ENCODE peak calls at places on chromosome 3, in eight cellular contexts. F is heart left ventricle, V is vagina, L is HL-60, Q is tibial artery, C is GM23338, W is PC-3, O is MM.1S. N is an unnamed sample.

GRCh38 chr3:153970735-153971347 is 150.3 kb upstream of the ARHGEF26 start:
- DNase-seq in L (no peak), W (peak; percentile 62), V (no peak), Q (no peak), C (peak; percentile 27), O (peak; percentile 46), F (no peak), N (no peak)

GRCh38 chr3:143859465-143860203 is 11.4 kb upstream of the SLC9A9 start:
- DNase-seq in O (no peak), L (no peak), F (no peak), Q (no peak), C (no peak), V (no peak), W (no peak), N (no peak)

GRCh38 chr3:149908558-149908957 is 62.1 kb downstream of the PFN2 start:
- DNase-seq in V (no peak), C (no peak), Q (no peak), F (no peak), O (no peak), W (no peak), L (no peak), N (no peak)

GRCh38 chr3:31220431-31220830 is 312.3 kb upstream of the STT3B start:
- DNase-seq in W (no peak), L (no peak), O (no peak), V (no peak), Q (no peak), C (no peak), F (no peak), N (no peak)

GRCh38 chr3:196501316-196502064 is 2.1 kb downstream of the RNF168 start:
- DNase-seq in F (no peak), L (no peak), Q (no peak), C (peak; percentile 41), V (no peak), W (peak; percentile 62), O (peak; percentile 55), N (no peak)

GRCh38 chr3:63975705-63976104 is 47.6 kb downstream of the PSMD6 start:
- DNase-seq in O (no peak), V (no peak), F (peak; percentile 52), W (no peak), Q (peak; percentile 72), C (no peak), L (no peak), N (no peak)

GRCh38 chr3:32502089-32502943 is at the start of gene CMTM6:
- DNase-seq in L (peak; percentile 61), Q (peak; percentile 77), W (peak; percentile 80), C (peak; percentile 91), V (no peak), O (peak; percentile 70), F (peak; percentile 87), N (no peak)

GRCh38 chr3:149512073-149512782 is 37.7 kb downstream of the TM4SF4 start:
- DNase-seq in Q (peak; percentile 70), V (no peak), C (peak; percentile 88), L (no peak), F (peak; percentile 59), W (peak; percentile 84), O (peak; percentile 65), N (no peak)

GRCh38 chr3:21216598-21216997 is 534.4 kb downstream of the ZNF385D start:
- DNase-seq in C (peak; percentile 70), F (no peak), Q (no peak), W (peak; percentile 43), V (no peak), L (no peak), O (no peak), N (no peak)

DNA sequence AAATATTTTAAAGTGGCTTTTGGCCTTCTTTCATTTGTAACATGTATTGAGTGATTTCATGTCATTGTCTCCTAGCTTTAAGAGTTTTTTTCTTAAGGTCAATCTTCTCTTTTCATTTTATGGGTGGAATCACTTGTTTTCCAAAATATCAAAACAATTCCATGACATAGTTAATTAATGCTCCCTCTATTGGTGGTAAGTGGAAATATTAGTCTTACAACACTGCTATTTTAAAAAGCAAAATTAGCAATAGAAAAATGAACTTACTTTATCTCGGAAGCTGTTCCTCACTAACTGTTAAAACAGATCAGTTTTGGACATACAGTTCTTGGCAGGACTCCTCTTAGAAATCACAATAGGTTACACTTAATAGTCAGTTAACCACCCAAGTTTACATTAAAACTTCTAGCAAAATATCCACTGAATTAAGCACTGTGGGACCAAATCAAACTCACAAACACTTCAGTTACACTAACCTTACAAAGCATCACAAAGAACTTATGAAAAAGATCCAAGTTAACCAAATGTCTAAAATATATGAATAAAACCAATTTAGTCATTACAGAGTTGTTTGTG is 42.4 kb downstream of the TIGIT start:
- DNase-seq in Q (no peak), W (no peak), O (peak; percentile 23), V (no peak), C (no peak), L (no peak), F (no peak), N (no peak)
- TF ChIP-seq CTCF in Q (no peak), W (peak; percentile 69), O (peak; percentile 58), V (no peak), C (peak; percentile 70), L (peak; percentile 33), F (peak; percentile 27), N (peak; percentile 33)

GRCh38 chr3:54822206-54822605 is 105.7 kb downstream of the LRTM1 start:
- DNase-seq in F (peak; percentile 24), C (no peak), W (peak; percentile 18), L (no peak), O (no peak), V (no peak), Q (no peak), N (peak; percentile 47)
- TF ChIP-seq CTCF in F (no peak), C (no peak), W (no peak), L (no peak), O (no peak), V (no peak), Q (no peak), N (no peak)

GRCh38 chr3:42438193-42438592 is 27.8 kb upstream of the LYZL4 start:
- DNase-seq in L (no peak), F (no peak), O (no peak), Q (no peak), V (no peak), W (no peak), C (no peak), N (no peak)
- TF ChIP-seq CTCF in L (no peak), F (no peak), O (no peak), Q (no peak), V (no peak), W (no peak), C (no peak), N (no peak)

DNA sequence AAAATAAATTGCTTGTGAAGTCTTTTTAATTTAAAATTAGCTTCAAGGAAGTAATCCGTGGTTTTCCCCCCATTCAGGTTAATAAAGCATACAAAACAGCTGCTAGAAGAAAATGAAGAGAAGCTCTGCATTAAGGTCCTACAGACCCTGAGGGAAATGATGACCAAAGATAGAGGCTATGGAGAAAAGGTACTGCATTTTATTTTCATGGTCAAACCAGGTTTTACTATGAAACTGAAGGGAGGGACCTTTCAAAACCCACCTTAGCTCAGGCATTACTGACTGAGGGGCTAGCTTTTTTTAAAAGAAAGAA is 218.5 kb downstream of the ITPR1 start:
- DNase-seq in V (no peak), W (no peak), Q (no peak), C (no peak), L (no peak), F (no peak), O (no peak), N (no peak)
- TF ChIP-seq CTCF in V (no peak), W (no peak), Q (no peak), C (no peak), L (no peak), F (no peak), O (no peak), N (no peak)

GRCh38 chr3:69426905-69427304 is 41.0 kb upstream of the FRMD4B start:
- DNase-seq in C (no peak), Q (no peak), O (no peak), W (no peak), F (no peak), V (no peak), L (no peak), N (no peak)
- TF ChIP-seq CTCF in C (peak; percentile 31), Q (peak; percentile 11), O (no peak), W (peak; percentile 33), F (no peak), V (no peak), L (no peak), N (peak; percentile 15)

DNA sequence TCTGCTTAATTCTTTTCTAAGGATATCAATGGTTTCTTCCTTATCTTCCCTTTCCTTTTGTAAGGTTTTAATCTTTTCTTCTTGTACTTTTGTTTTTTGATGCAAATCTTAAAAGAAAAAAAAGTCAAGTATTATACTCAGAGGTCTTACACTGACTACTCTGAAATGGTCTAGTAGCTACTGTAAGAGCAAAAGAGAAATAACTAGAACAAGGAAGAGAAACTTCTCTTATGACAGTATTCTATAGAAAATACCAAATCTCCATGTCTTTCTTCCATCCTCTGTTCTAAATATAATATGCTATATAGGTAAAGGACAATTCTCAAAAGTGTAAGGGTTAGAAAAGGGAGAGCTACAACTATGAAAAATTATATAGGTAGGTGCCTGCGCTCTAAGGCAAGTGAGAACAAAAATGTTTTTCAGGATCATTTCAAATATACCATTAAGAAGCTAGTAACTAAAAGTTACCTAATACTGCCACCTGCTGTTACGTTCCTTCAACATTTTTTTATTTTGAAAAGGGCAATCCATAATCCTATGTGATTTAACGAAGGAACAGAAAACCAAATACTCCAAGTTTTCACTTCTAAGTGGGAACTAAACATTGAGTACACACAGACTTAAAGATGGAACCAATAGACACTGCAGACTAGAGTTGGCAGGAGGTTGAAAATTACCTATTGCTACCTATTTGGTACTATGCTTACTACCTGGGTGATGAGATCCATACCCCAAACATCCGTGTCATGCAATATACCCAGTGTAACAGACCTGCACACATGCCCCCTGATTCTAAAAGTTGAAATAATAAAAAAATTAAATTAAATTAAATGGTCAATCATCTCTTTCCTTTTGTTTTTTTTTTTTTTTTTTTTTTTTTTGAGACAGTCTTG is 36.7 kb downstream of the CIP2A start:
- DNase-seq in F (no peak), C (peak; percentile 69), V (no peak), O (peak; percentile 47), Q (no peak), L (no peak), W (peak; percentile 76), N (peak; percentile 24)
- TF ChIP-seq CTCF in F (peak; percentile 64), C (peak; percentile 67), V (no peak), O (peak; percentile 50), Q (peak; percentile 66), L (no peak), W (peak; percentile 77), N (peak; percentile 29)

GRCh38 chr3:146542968-146543367 is 1.4 kb downstream of the PLSCR1 start:
- DNase-seq in L (no peak), C (no peak), O (no peak), Q (no peak), W (no peak), V (no peak), F (no peak), N (no peak)

GRCh38 chr3:146543461-146544012 is 870 bp downstream of the PLSCR1 start:
- DNase-seq in L (no peak), W (no peak), C (no peak), V (no peak), F (no peak), Q (peak; percentile 33), O (no peak), N (no peak)

GRCh38 chr3:146544929-146545528 is 622 bp upstream of the PLSCR1 start:
- DNase-seq in W (no peak), V (no peak), F (no peak), Q (no peak), L (no peak), C (no peak), O (no peak), N (no peak)

GRCh38 chr3:146542179-146542578 is 2.2 kb downstream of the PLSCR1 start:
- DNase-seq in W (no peak), V (no peak), C (no peak), F (no peak), L (peak; percentile 67), Q (no peak), O (no peak), N (no peak)

GRCh38 chr3:146544013-146544928 is at the start of gene PLSCR1:
- DNase-seq in F (peak; percentile 92), O (peak; percentile 89), V (no peak), Q (peak; percentile 96), C (peak; percentile 91), L (peak; percentile 87), W (peak; percentile 98), N (peak; percentile 70)
- TF ChIP-seq CTCF in F (no peak), O (no peak), V (no peak), Q (no peak), C (no peak), L (no peak), W (no peak), N (no peak)

N was measured in AG09309.